ENCODE peak calls at places on chromosome 18, in eight cellular contexts. H is left lobe of liver; R is EL; S is B cell; M is left ventricle myocardium inferior; T is naive thymus-derived CD4-positive, alpha-beta T cell; E is skeletal muscle cell; Y is tibial artery. V is an unnamed sample.

GRCh38 chr18:50111398-50111797 is 83.5 kb downstream of the MYO5B start:
- DNase-seq in H (no peak), R (no peak), S (no peak), M (no peak), T (no peak), E (no peak), Y (no peak), V (no peak)

GRCh38 chr18:22434973-22435608 is 17.4 kb upstream of the CTAGE1 start:
- DNase-seq in H (no peak), R (peak), S (no peak), M (no peak), T (no peak), E (peak), Y (no peak), V (no peak)

GRCh38 chr18:61201516-61201915 is 131.7 kb upstream of the CDH20 start:
- DNase-seq in H (no peak), R (no peak), S (no peak), M (no peak), T (no peak), E (no peak), Y (no peak), V (no peak)

GRCh38 chr18:29883114-29883513 is 1159.4 kb downstream of the DSC3 start:
- DNase-seq in H (no peak), R (no peak), S (no peak), M (no peak), T (no peak), E (no peak), Y (no peak), V (no peak)

GRCh38 chr18:73244411-73244810 is 376.6 kb upstream of the NETO1 start:
- DNase-seq in H (no peak), R (no peak), S (no peak), M (no peak), T (no peak), E (peak), Y (no peak), V (no peak)

GRCh38 chr18:47847635-47848034 is 82.8 kb downstream of the SMAD2 start:
- DNase-seq in H (no peak), R (no peak), S (no peak), M (no peak), T (no peak), E (no peak), Y (no peak), V (no peak)

GRCh38 chr18:26656401-26656943 is 108.1 kb upstream of the KCTD1 start:
- DNase-seq in H (no peak), R (no peak), S (no peak), M (peak), T (no peak), E (no peak), Y (no peak), V (no peak)

GRCh38 chr18:8876887-8877286 is 171.5 kb downstream of the MTCL1 start:
- DNase-seq in H (no peak), R (no peak), S (no peak), M (no peak), T (no peak), E (no peak), Y (no peak), V (no peak)

GRCh38 chr18:26634631-26635030 is 86.3 kb upstream of the KCTD1 start:
- DNase-seq in H (no peak), R (no peak), S (no peak), M (no peak), T (no peak), E (no peak), Y (no peak), V (no peak)

GRCh38 chr18:3067213-3068118 is 54.5 kb upstream of the LPIN2 start:
- DNase-seq in H (peak), R (no peak), S (no peak), M (no peak), T (peak), E (no peak), Y (no peak), V (no peak)

GRCh38 chr18:13374096-13374467 is 155.5 kb downstream of the LDLRAD4 start:
- DNase-seq in H (peak), R (no peak), S (no peak), M (no peak), T (no peak), E (no peak), Y (no peak), V (no peak)

GRCh38 chr18:54466248-54467005 is 108.7 kb downstream of the C18orf54 start:
- DNase-seq in H (no peak), R (no peak), S (no peak), M (no peak), T (no peak), E (no peak), Y (no peak), V (no peak)

GRCh38 chr18:32877371-32877770 is 104.5 kb upstream of the KLHL14 start:
- DNase-seq in H (no peak), R (no peak), S (no peak), M (no peak), T (no peak), E (no peak), Y (no peak), V (no peak)

V was measured in AG09319.